ENCODE peak calls at places on chromosomes 5 and 9, in five cellular contexts. One of them, this sample, is unnamed. For H4K20me1, the result is how much of the 10 kb centered on the place peaks cover.

GRCh38 chr9:21995652-21996275 is 1.2 kb downstream of the CDKN2B-AS1 start:
- DNase-seq in keratinocyte: no peak
- DNase-seq in neural progenitor cell: peak
- DNase-seq in IMR-90: peak
- DNase-seq in hepatocyte: peak
- DNase-seq in this sample: peak

GRCh38 chr9:110995511-110996340 is 42.5 kb downstream of the LPAR1 start:
- DNase-seq in hepatocyte: no peak
- DNase-seq in keratinocyte: no peak
- DNase-seq in IMR-90: peak
- DNase-seq in neural progenitor cell: no peak
- DNase-seq in this sample: no peak

GRCh38 chr9:98380065-98380681 is 124.7 kb upstream of the TBC1D2 start:
- DNase-seq in keratinocyte: no peak
- DNase-seq in hepatocyte: peak
- DNase-seq in neural progenitor cell: peak
- DNase-seq in IMR-90: peak
- DNase-seq in this sample: no peak

GRCh38 chr5:96885518-96886338 is 9.4 kb downstream of the ERAP2 start:
- DNase-seq in neural progenitor cell: no peak
- DNase-seq in IMR-90: no peak
- DNase-seq in hepatocyte: no peak
- DNase-seq in keratinocyte: no peak
- DNase-seq in this sample: no peak

GRCh38 chr5:112921031-112921832 is 795 bp downstream of the REEP5 start:
- DNase-seq in neural progenitor cell: peak
- DNase-seq in hepatocyte: peak
- DNase-seq in keratinocyte: no peak
- DNase-seq in IMR-90: peak
- DNase-seq in this sample: peak

GRCh38 chr9:130635306-130635705 is 29.1 kb upstream of the PRDM12 start:
- DNase-seq in neural progenitor cell: no peak
- DNase-seq in keratinocyte: no peak
- DNase-seq in hepatocyte: no peak
- DNase-seq in IMR-90: no peak
- DNase-seq in this sample: no peak

GRCh38 chr5:60540855-60541805 is 158.8 kb downstream of the DEPDC1B start:
- DNase-seq in neural progenitor cell: peak
- DNase-seq in IMR-90: peak
- DNase-seq in hepatocyte: no peak
- DNase-seq in keratinocyte: no peak
- DNase-seq in this sample: no peak

GRCh38 chr9:76313771-76314170 is 80.5 kb downstream of the RFK start:
- DNase-seq in IMR-90: no peak
- DNase-seq in keratinocyte: no peak
- DNase-seq in hepatocyte: no peak
- DNase-seq in neural progenitor cell: no peak
- DNase-seq in this sample: no peak

GRCh38 chr9:72473474-72474241 is 47.8 kb upstream of the TMC1 start:
- DNase-seq in keratinocyte: no peak
- DNase-seq in IMR-90: peak
- DNase-seq in hepatocyte: no peak
- DNase-seq in neural progenitor cell: no peak
- DNase-seq in this sample: no peak

GRCh38 chr9:109248133-109248581 is 72.7 kb downstream of the EPB41L4B start:
- DNase-seq in neural progenitor cell: no peak
- DNase-seq in hepatocyte: peak
- DNase-seq in IMR-90: peak
- DNase-seq in keratinocyte: no peak
- DNase-seq in this sample: no peak

GRCh38 chr5:9288234-9288633 is 257.6 kb downstream of the SEMA5A start:
- DNase-seq in IMR-90: no peak
- DNase-seq in keratinocyte: no peak
- DNase-seq in neural progenitor cell: peak
- DNase-seq in hepatocyte: no peak
- DNase-seq in this sample: no peak

GRCh38 chr5:1883925-1884637 is 1.4 kb upstream of the IRX4 start:
- DNase-seq in neural progenitor cell: peak
- DNase-seq in keratinocyte: peak
- DNase-seq in IMR-90: no peak
- DNase-seq in hepatocyte: no peak
- DNase-seq in this sample: no peak

GRCh38 chr5:1883120-1883924 is 597 bp upstream of the IRX4 start:
- DNase-seq in neural progenitor cell: peak
- DNase-seq in hepatocyte: peak
- DNase-seq in IMR-90: no peak
- DNase-seq in keratinocyte: no peak
- DNase-seq in this sample: no peak

GRCh38 chr5:1885476-1885755 is 2.7 kb upstream of the IRX4 start:
- DNase-seq in neural progenitor cell: no peak
- DNase-seq in keratinocyte: no peak
- DNase-seq in IMR-90: no peak
- DNase-seq in hepatocyte: no peak
- DNase-seq in this sample: no peak

GRCh38 chr5:1885777-1886633 is 3.3 kb upstream of the IRX4 start:
- DNase-seq in IMR-90: no peak
- DNase-seq in keratinocyte: no peak
- DNase-seq in neural progenitor cell: peak
- DNase-seq in hepatocyte: no peak
- DNase-seq in this sample: no peak

DNA sequence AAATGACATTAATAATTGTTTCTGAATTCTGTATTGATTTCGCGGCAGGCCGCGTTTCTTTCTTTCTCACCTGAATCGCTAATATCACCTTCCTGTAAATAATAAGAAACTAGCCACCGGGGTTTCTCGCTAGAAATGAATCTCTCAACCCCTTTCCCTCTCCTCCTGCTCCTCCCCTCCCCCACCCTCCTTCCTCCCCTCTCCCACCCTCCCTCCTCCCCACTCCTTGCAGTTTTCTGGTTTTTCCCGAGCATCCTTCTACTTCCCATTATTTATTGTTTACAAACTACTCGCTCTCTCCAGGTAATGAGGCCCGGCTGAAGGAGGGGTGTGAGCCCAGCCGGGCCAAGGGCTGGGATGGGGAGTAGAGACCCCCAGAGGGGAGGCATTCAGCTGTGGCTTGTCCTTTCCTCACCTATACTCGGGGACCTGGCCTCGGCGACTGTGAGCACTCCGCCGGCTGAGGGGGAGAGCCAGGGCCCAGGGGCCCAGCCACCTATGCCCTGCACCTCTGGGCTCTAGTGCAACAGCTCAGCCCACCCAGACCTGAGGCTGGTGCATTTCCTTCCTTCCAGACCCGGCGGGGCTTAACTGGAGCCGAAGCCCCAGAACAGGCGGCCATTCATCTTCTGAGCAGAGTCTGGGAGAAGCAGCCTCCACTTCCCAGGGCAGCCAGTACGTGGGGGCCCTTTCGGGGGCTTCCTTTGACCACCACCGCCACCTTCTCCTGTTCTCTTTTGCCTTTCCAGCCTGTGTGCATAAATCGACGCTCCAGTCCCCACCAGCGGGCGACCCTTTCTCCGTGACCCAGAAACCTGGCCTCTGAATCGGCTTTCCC is 2.1 kb upstream of the IRX4 start:
- DNase-seq in neural progenitor cell: peak
- DNase-seq in keratinocyte: no peak
- DNase-seq in hepatocyte: no peak
- DNase-seq in IMR-90: no peak
- DNase-seq in this sample: no peak
- H4K20me1 ChIP-seq in neural progenitor cell: half or more
- H4K20me1 ChIP-seq in keratinocyte: under half
- H4K20me1 ChIP-seq in hepatocyte: under half
- H4K20me1 ChIP-seq in IMR-90: under half
- H4K20me1 ChIP-seq in this sample: under half

GRCh38 chr9:133886563-133887501 is 105.3 kb downstream of the VAV2 start:
- DNase-seq in hepatocyte: no peak
- DNase-seq in IMR-90: no peak
- DNase-seq in keratinocyte: no peak
- DNase-seq in neural progenitor cell: peak
- DNase-seq in this sample: no peak

GRCh38 chr9:133883356-133883755 is 108.8 kb downstream of the VAV2 start:
- DNase-seq in IMR-90: no peak
- DNase-seq in neural progenitor cell: no peak
- DNase-seq in hepatocyte: no peak
- DNase-seq in keratinocyte: no peak
- DNase-seq in this sample: no peak

GRCh38 chr9:133887540-133888047 is 104.5 kb downstream of the VAV2 start:
- DNase-seq in hepatocyte: no peak
- DNase-seq in neural progenitor cell: no peak
- DNase-seq in IMR-90: no peak
- DNase-seq in keratinocyte: no peak
- DNase-seq in this sample: no peak

GRCh38 chr9:133882849-133883248 is 109.3 kb downstream of the VAV2 start:
- DNase-seq in neural progenitor cell: no peak
- DNase-seq in hepatocyte: no peak
- DNase-seq in IMR-90: no peak
- DNase-seq in keratinocyte: no peak
- DNase-seq in this sample: no peak

GRCh38 chr9:133884907-133885744 is 107.0 kb downstream of the VAV2 start:
- DNase-seq in keratinocyte: no peak
- DNase-seq in hepatocyte: no peak
- DNase-seq in neural progenitor cell: no peak
- DNase-seq in IMR-90: no peak
- DNase-seq in this sample: no peak
- H4K20me1 ChIP-seq in keratinocyte: under half
- H4K20me1 ChIP-seq in hepatocyte: under half
- H4K20me1 ChIP-seq in neural progenitor cell: half or more
- H4K20me1 ChIP-seq in IMR-90: under half
- H4K20me1 ChIP-seq in this sample: under half

GRCh38 chr5:111233050-111233370 is 8.8 kb downstream of the CAMK4 start:
- DNase-seq in hepatocyte: no peak
- DNase-seq in neural progenitor cell: no peak
- DNase-seq in IMR-90: no peak
- DNase-seq in keratinocyte: no peak
- DNase-seq in this sample: no peak
- H4K20me1 ChIP-seq in hepatocyte: under half
- H4K20me1 ChIP-seq in neural progenitor cell: under half
- H4K20me1 ChIP-seq in IMR-90: under half
- H4K20me1 ChIP-seq in keratinocyte: under half
- H4K20me1 ChIP-seq in this sample: under half

GRCh38 chr5:172766287-172767104 is 4.5 kb downstream of the DUSP1 start:
- DNase-seq in keratinocyte: no peak
- DNase-seq in hepatocyte: peak
- DNase-seq in IMR-90: peak
- DNase-seq in neural progenitor cell: no peak
- DNase-seq in this sample: no peak
- H4K20me1 ChIP-seq in keratinocyte: under half
- H4K20me1 ChIP-seq in hepatocyte: under half
- H4K20me1 ChIP-seq in IMR-90: half or more
- H4K20me1 ChIP-seq in neural progenitor cell: under half
- H4K20me1 ChIP-seq in this sample: under half

DNA sequence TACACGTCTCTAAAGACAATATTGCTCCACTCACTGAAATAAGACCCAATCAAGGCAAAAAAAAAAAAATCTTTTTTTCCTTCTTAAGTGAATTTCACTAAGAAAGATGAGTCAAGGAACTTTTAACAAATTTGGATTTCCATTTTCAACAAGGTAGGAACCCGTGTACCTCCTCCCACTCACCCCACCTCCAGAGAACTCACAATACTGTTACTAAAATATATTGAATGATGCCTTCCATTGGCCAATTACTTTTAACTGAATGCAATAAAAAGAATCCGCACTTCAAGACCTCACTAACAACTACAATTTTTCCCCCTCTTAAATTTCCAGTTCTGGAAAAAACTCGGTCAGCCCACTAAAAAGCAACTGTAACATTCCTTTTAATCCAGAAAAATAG is 50.7 kb downstream of the FBXW11 start:
- DNase-seq in hepatocyte: no peak
- DNase-seq in IMR-90: no peak
- DNase-seq in neural progenitor cell: no peak
- DNase-seq in keratinocyte: no peak
- DNase-seq in this sample: no peak
- H4K20me1 ChIP-seq in hepatocyte: half or more
- H4K20me1 ChIP-seq in IMR-90: under half
- H4K20me1 ChIP-seq in neural progenitor cell: half or more
- H4K20me1 ChIP-seq in keratinocyte: under half
- H4K20me1 ChIP-seq in this sample: half or more

DNA sequence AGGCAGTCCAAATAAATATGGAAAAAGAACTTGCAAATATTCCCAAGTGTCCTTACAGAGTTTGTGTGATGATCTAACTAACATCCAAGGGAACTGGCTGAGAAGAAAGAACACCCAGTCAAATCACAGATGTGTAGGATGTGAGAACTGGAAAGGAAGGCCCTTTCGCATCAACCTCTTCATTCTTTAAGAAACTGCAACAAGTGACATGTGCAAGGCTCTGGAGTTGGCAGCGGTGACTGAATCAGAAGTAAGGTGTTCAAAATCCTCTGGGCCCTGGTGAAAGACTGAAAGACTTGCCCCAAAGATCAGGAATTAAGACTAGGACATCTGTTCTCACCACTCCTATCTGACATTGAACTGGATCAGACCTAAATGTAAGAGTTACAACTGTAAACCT is 88.7 kb downstream of the RAPGEF1 start:
- DNase-seq in neural progenitor cell: no peak
- DNase-seq in IMR-90: no peak
- DNase-seq in keratinocyte: no peak
- DNase-seq in hepatocyte: no peak
- DNase-seq in this sample: no peak
- H4K20me1 ChIP-seq in neural progenitor cell: under half
- H4K20me1 ChIP-seq in IMR-90: under half
- H4K20me1 ChIP-seq in keratinocyte: under half
- H4K20me1 ChIP-seq in hepatocyte: under half
- H4K20me1 ChIP-seq in this sample: under half

GRCh38 chr5:179232091-179232490 is 113.2 kb downstream of the ADAMTS2 start:
- DNase-seq in neural progenitor cell: no peak
- DNase-seq in hepatocyte: no peak
- DNase-seq in keratinocyte: no peak
- DNase-seq in IMR-90: no peak
- DNase-seq in this sample: no peak

GRCh38 chr5:179233909-179234562 is 111.2 kb downstream of the ADAMTS2 start:
- DNase-seq in IMR-90: no peak
- DNase-seq in keratinocyte: no peak
- DNase-seq in neural progenitor cell: no peak
- DNase-seq in hepatocyte: no peak
- DNase-seq in this sample: no peak

GRCh38 chr5:179235416-179236400 is 109.6 kb downstream of the ADAMTS2 start:
- DNase-seq in keratinocyte: no peak
- DNase-seq in neural progenitor cell: no peak
- DNase-seq in hepatocyte: no peak
- DNase-seq in IMR-90: no peak
- DNase-seq in this sample: no peak

GRCh38 chr5:179231309-179231708 is 114.0 kb downstream of the ADAMTS2 start:
- DNase-seq in IMR-90: no peak
- DNase-seq in neural progenitor cell: no peak
- DNase-seq in keratinocyte: no peak
- DNase-seq in hepatocyte: no peak
- DNase-seq in this sample: no peak

GRCh38 chr5:179234563-179235135 is 110.6 kb downstream of the ADAMTS2 start:
- DNase-seq in hepatocyte: no peak
- DNase-seq in keratinocyte: no peak
- DNase-seq in neural progenitor cell: no peak
- DNase-seq in IMR-90: no peak
- DNase-seq in this sample: no peak
- H4K20me1 ChIP-seq in hepatocyte: under half
- H4K20me1 ChIP-seq in keratinocyte: under half
- H4K20me1 ChIP-seq in neural progenitor cell: under half
- H4K20me1 ChIP-seq in IMR-90: under half
- H4K20me1 ChIP-seq in this sample: under half